ENCODE peak calls at places on chromosomes 2 and 18, in five cellular contexts. W, Q, Z, H and V are unnamed samples.

GRCh38 chr2:1140389-1141003 is 189.8 kb downstream of the SNTG2 start:
- ATAC-seq in W (peak; percentile 99), Q (peak; percentile 86), Z (peak; percentile 61), H (peak; percentile 98), V (no peak)

GRCh38 chr2:140998577-140998976 is 1132.2 kb downstream of the LRP1B start:
- ATAC-seq in W (no peak), Q (no peak), Z (no peak), H (no peak), V (no peak)

GRCh38 chr2:190585000-190585678 is 50.6 kb upstream of the NEMP2 start:
- ATAC-seq in W (peak; percentile 53), Q (no peak), Z (no peak), H (no peak), V (no peak)

GRCh38 chr2:176106636-176107539 is at the start of gene HOXD11:
- ATAC-seq in W (no peak), Q (no peak), Z (peak; percentile 37), H (peak; percentile 39), V (no peak)

GRCh38 chr2:144240656-144241339 is 279.1 kb downstream of the ZEB2 start:
- ATAC-seq in W (peak; percentile 31), Q (peak; percentile 93), Z (no peak), H (no peak), V (no peak)

GRCh38 chr2:85095094-85095493 is 38.1 kb upstream of the TCF7L1 start:
- ATAC-seq in W (no peak), Q (no peak), Z (no peak), H (no peak), V (no peak)

GRCh38 chr18:3150274-3150673 is 69.5 kb downstream of the MYOM1 start:
- ATAC-seq in W (no peak), Q (no peak), Z (no peak), H (peak; percentile 66), V (no peak)

GRCh38 chr2:182595650-182596049 is 120.4 kb upstream of the DNAJC10 start:
- ATAC-seq in W (no peak), Q (peak; percentile 52), Z (no peak), H (no peak), V (no peak)

GRCh38 chr2:54471221-54471711 is 15.1 kb downstream of the SPTBN1 start:
- ATAC-seq in W (no peak), Q (peak; percentile 93), Z (peak; percentile 39), H (peak; percentile 74), V (peak; percentile 59)

GRCh38 chr2:205686231-205687017 is 4.1 kb downstream of the NRP2 start:
- ATAC-seq in W (no peak), Q (no peak), Z (no peak), H (no peak), V (no peak)

GRCh38 chr2:41475959-41476358 is 571.9 kb upstream of the PKDCC start:
- ATAC-seq in W (no peak), Q (no peak), Z (peak; percentile 31), H (no peak), V (no peak)

GRCh38 chr2:1282552-1282951 is 130.7 kb upstream of the TPO start:
- ATAC-seq in W (peak; percentile 69), Q (no peak), Z (no peak), H (no peak), V (no peak)

GRCh38 chr18:21868770-21869169 is 128.2 kb downstream of the MIB1 start:
- ATAC-seq in W (no peak), Q (no peak), Z (no peak), H (no peak), V (no peak)

GRCh38 chr18:61702007-61702406 is 190.8 kb downstream of the RNF152 start:
- ATAC-seq in W (no peak), Q (no peak), Z (no peak), H (no peak), V (no peak)

GRCh38 chr2:150296795-150297546 is 190.5 kb downstream of the RND3 start:
- ATAC-seq in W (no peak), Q (no peak), Z (no peak), H (no peak), V (no peak)

GRCh38 chr2:241315183-241315878 is at the start of gene HDLBP:
- ATAC-seq in W (peak; percentile 88), Q (peak; percentile 80), Z (peak; percentile 95), H (peak; percentile 90), V (peak; percentile 96)
- TF ChIP-seq POLR2A in W (peak; percentile 92), Q (peak; percentile 84), Z (peak; percentile 73), H (peak; percentile 84), V (peak; percentile 82)

GRCh38 chr2:10041711-10042110 is 1.6 kb upstream of the KLF11 start:
- ATAC-seq in W (no peak), Q (no peak), Z (no peak), H (no peak), V (no peak)

GRCh38 chr2:10043256-10043905 is at the start of gene KLF11:
- ATAC-seq in W (peak; percentile 75), Q (peak; percentile 88), Z (peak; percentile 86), H (peak; percentile 41), V (peak; percentile 85)

GRCh38 chr2:10045561-10046355 is 2.4 kb downstream of the KLF11 start:
- ATAC-seq in W (no peak), Q (no peak), Z (no peak), H (peak; percentile 63), V (no peak)

GRCh38 chr2:10042301-10043161 is 819 bp upstream of the KLF11 start:
- ATAC-seq in W (peak; percentile 2), Q (no peak), Z (peak; percentile 70), H (peak; percentile 53), V (peak; percentile 63)

GRCh38 chr2:10043906-10044601 is 704 bp downstream of the KLF11 start:
- ATAC-seq in W (peak; percentile 91), Q (peak; percentile 54), Z (peak; percentile 90), H (peak; percentile 10), V (peak; percentile 75)
- TF ChIP-seq POLR2AphosphoS5 in W (no peak), Q (no peak), Z (peak; percentile 66), H (no peak), V (peak; percentile 81)

DNA sequence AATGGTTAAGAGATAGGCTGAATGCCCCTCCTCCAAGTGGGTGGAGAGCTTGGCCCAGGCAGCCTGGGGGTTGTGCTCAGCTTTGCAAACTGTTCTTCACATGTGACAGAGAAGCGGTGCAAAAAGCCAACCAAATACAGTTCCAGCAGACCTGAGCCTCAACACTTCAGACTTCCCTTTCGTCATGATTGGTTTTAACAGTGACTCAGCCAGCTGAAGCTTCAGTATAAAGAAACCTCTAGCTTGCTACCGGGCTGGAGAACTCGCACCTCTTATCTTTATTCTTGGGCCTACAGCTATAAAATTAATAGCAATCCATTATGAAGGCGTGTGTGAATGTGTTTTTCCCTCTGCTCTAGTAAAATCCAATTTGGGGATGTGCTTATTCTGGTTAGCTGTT is 20.0 kb downstream of the SETBP1 start:
- ATAC-seq in W (peak; percentile 32), Q (peak; percentile 84), Z (peak; percentile 36), H (no peak), V (peak; percentile 69)
- TF ChIP-seq POLR2A in W (no peak), Q (no peak), Z (no peak), H (no peak), V (no peak)

GRCh38 chr2:25957743-25958142 is 24.6 kb downstream of the KIF3C start:
- ATAC-seq in W (no peak), Q (no peak), Z (no peak), H (no peak), V (no peak)

GRCh38 chr2:25964891-25965290 is 17.4 kb downstream of the KIF3C start:
- ATAC-seq in W (no peak), Q (no peak), Z (peak; percentile 28), H (no peak), V (no peak)

GRCh38 chr2:25955869-25956535 is 26.3 kb downstream of the KIF3C start:
- ATAC-seq in W (peak; percentile 32), Q (peak; percentile 31), Z (no peak), H (peak; percentile 62), V (no peak)

GRCh38 chr2:25960396-25960795 is 21.9 kb downstream of the KIF3C start:
- ATAC-seq in W (no peak), Q (no peak), Z (no peak), H (no peak), V (no peak)

GRCh38 chr2:25960920-25961319 is 21.4 kb downstream of the KIF3C start:
- ATAC-seq in W (no peak), Q (peak; percentile 31), Z (peak; percentile 72), H (no peak), V (no peak)
- TF ChIP-seq POLR2AphosphoS5 in W (no peak), Q (no peak), Z (peak; percentile 26), H (no peak), V (no peak)

GRCh38 chr2:111122631-111123421 is 2.1 kb downstream of the BCL2L11 start:
- ATAC-seq in W (peak; percentile 28), Q (peak; percentile 12), Z (peak; percentile 73), H (peak; percentile 37), V (peak; percentile 67)
- TF ChIP-seq POLR2A in W (no peak), Q (no peak), Z (peak; percentile 63), H (peak; percentile 57), V (no peak)

GRCh38 chr18:24426398-24427294 is at the start of gene IMPACT:
- ATAC-seq in W (peak; percentile 96), Q (peak; percentile 85), Z (peak; percentile 99), H (peak; percentile 97), V (peak; percentile 95)
- TF ChIP-seq POLR2AphosphoS5 in W (no peak), Q (no peak), Z (peak; percentile 64), H (peak; percentile 46), V (peak; percentile 55)

GRCh38 chr2:131682122-131682944 is 154.6 kb downstream of the CCDC74A start:
- ATAC-seq in W (peak; percentile 99), Q (peak; percentile 98), Z (peak; percentile 98), H (peak; percentile 98), V (peak; percentile 98)
- TF ChIP-seq POLR2A in W (no peak), Q (peak; percentile 96), Z (no peak), H (peak; percentile 86), V (no peak)

GRCh38 chr2:74261204-74261864 is 62.9 kb downstream of the MTHFD2 start:
- ATAC-seq in W (no peak), Q (no peak), Z (no peak), H (peak; percentile 79), V (no peak)

GRCh38 chr2:74262681-74263080 is 64.3 kb downstream of the MTHFD2 start:
- ATAC-seq in W (no peak), Q (no peak), Z (no peak), H (no peak), V (no peak)

GRCh38 chr2:74264281-74264680 is 65.9 kb downstream of the MTHFD2 start:
- ATAC-seq in W (no peak), Q (no peak), Z (no peak), H (no peak), V (no peak)

GRCh38 chr2:74269667-74270066 is 71.3 kb downstream of the MTHFD2 start:
- ATAC-seq in W (peak; percentile 30), Q (no peak), Z (no peak), H (no peak), V (no peak)

DNA sequence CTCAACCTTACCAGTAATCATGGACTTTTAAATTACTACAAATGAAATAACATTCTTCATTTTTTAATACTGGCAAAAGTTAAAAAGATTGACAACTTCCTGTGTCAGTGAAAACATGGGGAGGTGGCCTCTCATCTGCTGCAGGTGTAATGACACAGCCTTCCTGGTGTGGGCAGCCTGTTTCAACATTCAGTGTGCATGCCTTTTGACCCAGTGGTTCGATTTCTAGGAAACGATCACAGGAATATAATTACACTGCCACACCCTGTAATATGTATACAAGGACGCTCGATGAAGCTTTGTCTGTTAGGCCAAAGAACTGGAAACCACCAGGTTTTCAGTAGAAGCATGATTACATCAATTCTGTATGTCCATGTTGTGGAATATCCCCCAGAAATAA is 68.7 kb downstream of the MTHFD2 start:
- ATAC-seq in W (peak; percentile 92), Q (peak; percentile 96), Z (no peak), H (peak; percentile 91), V (no peak)
- TF ChIP-seq POLR2AphosphoS5 in W (no peak), Q (no peak), Z (no peak), H (no peak), V (no peak)